ENCODE peak calls at places on chromosomes 5 and 9, in eight cellular contexts. G is heart right ventricle, H is B cell, B is NB4, T is osteocyte, K is GM13977, S is suprapubic skin, I is glutamatergic neuron. V is an unnamed sample.
A peak's percentile ranks its signal among the peaks of the same experiment; 100 is the strongest.

GRCh38 chr9:99433555-99433954 is 211.5 kb downstream of the SEC61B start:
- DNase-seq in I (no peak), S (no peak), K (peak; percentile 69), T (no peak), H (peak; percentile 70), B (peak; percentile 84), G (peak; percentile 14), V (peak; percentile 62)

GRCh38 chr9:94156549-94157407 is 72.5 kb downstream of the PTPDC1 start:
- DNase-seq in G (peak; percentile 71), K (no peak), H (no peak), B (peak; percentile 37), S (peak; percentile 91), T (no peak), I (no peak), V (no peak)

GRCh38 chr9:27784999-27785713 is 211.9 kb upstream of the C9orf72 start:
- DNase-seq in S (no peak), K (no peak), T (no peak), B (no peak), I (no peak), G (no peak), H (no peak), V (no peak)

GRCh38 chr5:75498208-75498777 is 13.1 kb downstream of the CERT1 start:
- DNase-seq in I (no peak), T (no peak), H (no peak), K (no peak), G (no peak), S (no peak), B (no peak), V (no peak)

GRCh38 chr5:172441262-172441751 is 13.0 kb downstream of the SH3PXD2B start:
- DNase-seq in S (peak; percentile 92), T (no peak), I (no peak), H (no peak), B (no peak), G (peak; percentile 61), K (no peak), V (no peak)

GRCh38 chr5:79759436-79759835 is 69.8 kb downstream of the CMYA5 start:
- DNase-seq in G (no peak), K (no peak), S (no peak), B (no peak), H (no peak), T (no peak), I (no peak), V (no peak)

GRCh38 chr5:54117957-54118356 is 192.4 kb downstream of the ARL15 start:
- DNase-seq in S (no peak), G (no peak), H (no peak), I (no peak), K (no peak), T (no peak), B (no peak), V (no peak)

GRCh38 chr5:200985-201384 is 9.7 kb downstream of the LRRC14B start:
- DNase-seq in H (no peak), I (peak; percentile 10), K (no peak), S (no peak), G (no peak), T (no peak), B (no peak), V (no peak)

GRCh38 chr5:29899583-29899982 is 1293.9 kb upstream of the CDH6 start:
- DNase-seq in G (no peak), I (no peak), K (no peak), B (no peak), H (no peak), S (no peak), T (no peak), V (no peak)

GRCh38 chr9:88106492-88106891 is 31.8 kb downstream of the SPATA31C2 start:
- DNase-seq in B (peak; percentile 28), H (no peak), I (no peak), T (no peak), K (no peak), S (no peak), G (no peak), V (no peak)

GRCh38 chr5:55402199-55402598 is 94.4 kb downstream of the MTREX start:
- DNase-seq in T (no peak), S (no peak), K (no peak), B (no peak), H (no peak), I (no peak), G (no peak), V (no peak)
- TF ChIP-seq CTCF in T (no peak), S (peak; percentile 6), K (no peak), B (no peak), H (no peak), I (peak; percentile 41), G (no peak), V (no peak)

GRCh38 chr9:89318123-89319014 is at the start of gene SECISBP2:
- DNase-seq in I (peak; percentile 95), S (peak; percentile 98), T (peak; percentile 98), K (peak; percentile 92), B (peak; percentile 97), G (peak; percentile 97), H (peak; percentile 94), V (peak; percentile 90)

GRCh38 chr9:89315482-89315881 is 2.8 kb upstream of the SECISBP2 start:
- DNase-seq in S (no peak), T (no peak), G (no peak), B (no peak), I (no peak), H (no peak), K (no peak), V (no peak)

GRCh38 chr9:89323257-89323841 is 5.0 kb downstream of the SECISBP2 start:
- DNase-seq in B (no peak), I (no peak), H (no peak), K (no peak), S (no peak), T (no peak), G (no peak), V (no peak)

GRCh38 chr9:89317282-89317681 is 1.0 kb upstream of the SECISBP2 start:
- DNase-seq in G (no peak), B (peak; percentile 15), H (no peak), K (no peak), T (no peak), S (no peak), I (no peak), V (no peak)

GRCh38 chr9:89319015-89319905 is 960 bp downstream of the SECISBP2 start:
- DNase-seq in B (peak; percentile 42), G (no peak), S (no peak), T (no peak), K (no peak), I (no peak), H (no peak), V (no peak)
- TF ChIP-seq CTCF in B (no peak), G (no peak), S (no peak), T (no peak), K (no peak), I (no peak), H (peak; percentile 49), V (no peak)

DNA sequence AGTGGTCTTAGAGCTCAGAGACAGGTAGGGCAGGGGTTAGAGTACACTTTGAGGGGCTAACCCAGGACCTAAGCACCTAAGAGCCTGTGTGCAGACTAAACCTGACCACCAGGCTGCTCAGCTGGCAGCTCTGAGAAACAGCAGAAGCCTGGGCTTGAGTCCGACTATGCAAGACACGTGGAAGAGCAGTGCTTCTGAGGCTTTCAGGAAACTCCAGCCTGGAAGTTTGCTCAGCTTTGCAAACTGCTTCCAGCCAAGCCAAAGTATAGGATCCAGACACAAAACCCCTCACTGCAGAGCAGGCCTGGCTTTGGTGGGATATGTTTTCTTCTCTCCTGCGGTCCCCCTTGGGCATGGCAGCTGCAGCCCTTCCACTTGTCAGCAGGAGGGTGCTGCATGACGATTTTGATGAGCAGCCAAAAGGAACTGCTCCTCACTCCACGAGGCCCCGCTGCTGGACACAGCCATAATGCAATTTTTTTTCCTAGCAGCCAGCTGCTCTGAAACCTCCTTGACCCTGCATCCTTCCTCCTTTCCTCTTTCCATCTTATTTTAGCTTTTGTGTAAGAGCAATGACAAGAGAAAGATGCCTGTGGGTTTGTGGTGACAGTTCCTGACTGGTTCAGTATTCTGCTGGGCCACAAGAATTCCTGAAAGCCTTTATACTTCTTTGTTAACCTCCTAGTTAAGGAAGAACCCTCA is 123.1 kb downstream of the LIFR start:
- DNase-seq in T (peak; percentile 88), S (no peak), K (no peak), B (no peak), G (peak; percentile 59), I (no peak), H (no peak), V (no peak)
- TF ChIP-seq CTCF in T (no peak), S (no peak), K (no peak), B (no peak), G (no peak), I (no peak), H (no peak), V (no peak)

GRCh38 chr9:101711330-101711941 is 27.0 kb downstream of the GRIN3A start:
- DNase-seq in S (no peak), T (no peak), K (peak; percentile 30), G (no peak), I (peak; percentile 50), B (peak; percentile 36), H (no peak), V (peak; percentile 23)
- TF ChIP-seq CTCF in S (peak; percentile 20), T (peak; percentile 54), K (peak; percentile 76), G (peak; percentile 35), I (peak; percentile 73), B (peak; percentile 92), H (peak; percentile 68), V (peak; percentile 47)

DNA sequence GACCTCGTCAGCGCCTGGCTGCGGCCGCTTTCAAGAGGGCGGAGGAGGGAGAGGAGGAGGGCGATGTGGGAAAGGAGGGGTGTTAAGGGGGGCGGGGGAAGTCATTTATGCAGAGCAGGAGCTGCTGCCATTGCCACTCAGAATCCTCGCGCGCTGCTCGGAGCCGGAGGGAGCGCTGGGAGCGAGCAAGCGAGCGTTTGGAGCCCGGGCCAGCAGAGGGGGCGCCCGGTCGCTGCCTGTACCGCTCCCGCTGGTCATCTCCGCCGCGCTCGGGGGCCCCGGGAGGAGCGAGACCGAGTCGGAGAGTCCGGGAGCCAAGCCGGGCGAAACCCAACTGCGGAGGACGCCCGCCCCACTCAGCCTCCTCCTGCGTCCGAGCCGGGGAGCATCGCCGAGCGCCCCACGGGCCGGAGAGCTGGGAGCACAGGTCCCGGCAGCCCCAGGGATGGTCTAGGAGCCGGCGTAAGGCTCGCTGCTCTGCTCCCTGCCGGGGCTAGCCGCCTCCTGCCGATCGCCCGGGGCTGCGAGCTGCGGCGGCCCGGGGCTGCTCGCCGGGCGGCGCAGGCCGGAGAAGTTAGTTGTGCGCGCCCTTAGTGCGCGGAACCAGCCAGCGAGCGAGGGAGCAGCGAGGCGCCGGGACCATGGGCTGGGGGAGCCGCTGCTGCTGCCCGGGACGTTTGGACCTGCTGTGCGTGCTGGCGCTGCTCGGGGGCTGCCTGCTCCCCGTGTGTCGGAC is at the start of gene PCSK5:
- DNase-seq in G (peak; percentile 87), H (no peak), K (peak; percentile 77), S (peak; percentile 91), B (peak; percentile 57), T (peak; percentile 95), I (peak; percentile 93), V (peak; percentile 75)
- TF ChIP-seq CTCF in G (peak; percentile 36), H (no peak), K (no peak), S (no peak), B (no peak), T (peak; percentile 57), I (no peak), V (no peak)

GRCh38 chr5:124902097-124902821 is 155.8 kb upstream of the ZNF608 start:
- DNase-seq in G (no peak), H (peak; percentile 85), I (no peak), K (peak; percentile 64), T (no peak), S (no peak), B (peak; percentile 77), V (peak; percentile 58)
- TF ChIP-seq CTCF in G (no peak), H (no peak), I (no peak), K (no peak), T (no peak), S (no peak), B (no peak), V (no peak)